ENCODE peak calls at places on chromosomes 12 and 14, in five cellular contexts. J is progenitor cell of endocrine pancreas, O is natural killer cell, S is fibroblast of villous mesenchyme, T is RWPE1. Q is an unnamed sample.

GRCh38 chr12:110301065-110301806 is 20.2 kb downstream of the ATP2A2 start:
- DNase-seq in J (no peak), O (no peak), S (no peak), T (no peak), Q (no peak)

GRCh38 chr12:122021193-122021821 is 377 bp upstream of the BCL7A start:
- DNase-seq in J (peak), O (no peak), S (no peak), T (no peak), Q (peak)

GRCh38 chr12:97941686-97942354 is 479.2 kb downstream of the RMST start:
- DNase-seq in J (no peak), O (no peak), S (no peak), T (no peak), Q (no peak)

GRCh38 chr14:20413785-20414117 is 450 bp upstream of the TEP1 start:
- DNase-seq in J (no peak), O (no peak), S (no peak), T (peak), Q (no peak)

GRCh38 chr12:6096527-6096926 is 27.9 kb downstream of the VWF start:
- DNase-seq in J (no peak), O (no peak), S (no peak), T (no peak), Q (no peak)

GRCh38 chr14:95808371-95808770 is 68.3 kb upstream of the TUNAR start:
- DNase-seq in J (no peak), O (no peak), S (no peak), T (no peak), Q (no peak)

GRCh38 chr14:54470701-54471100 is 18.1 kb downstream of the GMFB start:
- DNase-seq in J (no peak), O (no peak), S (no peak), T (no peak), Q (no peak)

GRCh38 chr12:6791931-6792520 is 2.7 kb downstream of the CD4 start:
- DNase-seq in J (no peak), O (no peak), S (no peak), T (no peak), Q (no peak)

GRCh38 chr12:94244165-94245133 is 96.1 kb downstream of the PLXNC1 start:
- DNase-seq in J (no peak), O (peak), S (no peak), T (no peak), Q (no peak)

GRCh38 chr14:67815573-67816235 is 686 bp downstream of the ZFYVE26 start:
- DNase-seq in J (no peak), O (no peak), S (peak), T (no peak), Q (no peak)

GRCh38 chr12:1527789-1528188 is 66.6 kb downstream of the FBXL14 start:
- DNase-seq in J (no peak), O (no peak), S (peak), T (no peak), Q (no peak)

GRCh38 chr12:77062846-77063461 is 2.4 kb downstream of the E2F7 start:
- DNase-seq in J (no peak), O (no peak), S (peak), T (no peak), Q (no peak)

GRCh38 chr14:75132374-75133086 is 5.7 kb upstream of the NEK9 start:
- DNase-seq in J (peak), O (no peak), S (peak), T (peak), Q (no peak)

GRCh38 chr12:49580572-49581535 is 12.9 kb upstream of the MCRS1 start:
- DNase-seq in J (peak), O (peak), S (peak), T (peak), Q (peak)

GRCh38 chr14:39230416-39230815 is 3.3 kb upstream of the MIA2 start:
- DNase-seq in J (no peak), O (no peak), S (no peak), T (no peak), Q (no peak)
- TF ChIP-seq CTCF in J (no peak), O (no peak), S (no peak), T (no peak), Q (no peak)

DNA sequence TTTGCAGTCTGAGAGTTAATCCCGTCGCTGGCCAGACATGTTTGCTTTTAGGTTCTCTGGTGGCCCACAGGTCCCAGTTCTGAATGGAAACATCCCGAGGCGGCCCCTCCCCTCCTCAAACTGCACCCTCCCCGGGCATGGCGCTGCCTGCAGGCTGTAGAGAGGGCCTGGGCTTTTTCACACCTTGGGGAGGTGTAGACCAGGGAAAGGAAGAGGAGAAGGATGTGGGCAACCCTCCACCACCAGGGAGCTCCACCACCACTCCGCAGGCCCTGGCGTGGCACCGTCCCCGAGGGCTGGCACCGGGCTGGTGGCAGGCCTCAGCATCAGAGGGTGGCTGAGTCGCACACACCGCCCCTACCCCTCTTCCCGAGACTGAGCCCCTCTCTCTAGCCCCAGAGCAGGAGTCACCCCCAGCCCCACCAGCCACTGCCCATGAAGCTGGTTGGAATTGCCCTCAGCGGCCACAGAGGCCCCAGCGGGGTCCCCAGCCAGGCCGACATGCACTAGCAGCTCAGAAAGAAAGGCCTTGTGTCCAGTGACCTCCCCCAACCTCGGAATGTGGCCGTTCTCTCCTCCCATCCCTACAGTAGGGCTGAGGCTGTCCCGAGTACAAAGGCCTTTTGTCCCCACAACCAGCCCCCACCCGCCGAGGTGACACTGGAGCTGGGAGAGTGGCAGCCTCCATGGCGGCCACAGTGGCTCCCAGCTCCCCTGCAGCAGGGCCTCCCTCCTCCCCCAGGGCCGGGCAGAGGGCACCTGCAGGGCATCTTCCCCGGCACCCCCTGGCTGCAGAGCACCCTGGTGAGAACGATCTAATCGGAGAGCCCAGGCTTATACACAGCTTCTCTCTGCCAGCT is 23.5 kb upstream of the INF2 start:
- DNase-seq in J (peak), O (no peak), S (no peak), T (no peak), Q (no peak)
- TF ChIP-seq CTCF in J (peak), O (no peak), S (peak), T (no peak), Q (no peak)

DNA sequence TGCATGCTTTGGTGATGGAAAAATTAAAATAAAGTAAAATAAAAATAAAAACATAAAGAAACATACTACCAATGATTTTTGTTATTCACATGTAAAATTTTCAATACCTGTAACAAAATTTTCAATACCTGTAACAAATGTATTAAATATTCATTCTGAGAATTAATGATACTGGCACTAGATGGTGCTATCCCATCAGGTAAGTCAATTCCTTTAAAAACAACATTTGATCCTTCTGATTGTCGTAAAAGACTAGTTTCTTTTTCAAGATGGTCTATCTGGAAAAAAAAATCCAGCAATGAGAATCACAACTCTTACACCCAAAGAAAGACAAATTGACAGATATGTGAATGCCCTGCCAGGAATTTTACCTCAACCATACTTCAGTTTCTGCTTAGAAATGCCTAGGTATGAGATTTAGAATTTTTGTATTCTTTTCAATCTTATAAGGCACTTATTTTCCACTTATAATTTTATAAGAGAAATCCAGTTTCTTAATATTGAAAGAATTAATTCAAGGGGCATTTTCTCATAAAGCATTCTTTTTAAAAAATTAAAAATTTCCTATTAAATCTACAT is 30.7 kb downstream of the CEP290 start:
- DNase-seq in J (no peak), O (no peak), S (peak), T (peak), Q (no peak)
- TF ChIP-seq CTCF in J (peak), O (no peak), S (peak), T (peak), Q (no peak)

DNA sequence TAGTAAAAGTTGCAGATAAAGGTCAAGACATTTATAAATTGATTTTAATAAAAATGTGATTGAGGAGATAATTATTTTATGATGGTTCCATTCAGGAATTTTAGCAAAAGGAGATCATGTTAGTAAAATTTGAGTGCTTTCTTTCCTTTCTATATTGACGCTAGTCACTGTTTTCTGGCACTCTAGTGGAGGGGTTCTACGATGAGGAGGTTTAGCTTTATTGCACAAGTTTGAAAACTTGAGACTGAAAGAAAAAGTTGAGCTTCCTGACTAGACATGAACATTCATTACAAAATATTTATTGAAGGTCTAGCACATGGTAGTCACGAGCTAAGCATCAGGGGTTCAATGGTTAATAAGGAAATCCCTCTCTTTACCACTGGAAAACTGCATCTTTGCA is 336.1 kb downstream of the SNAPC1 start:
- DNase-seq in J (no peak), O (no peak), S (no peak), T (no peak), Q (no peak)
- TF ChIP-seq CTCF in J (no peak), O (no peak), S (no peak), T (no peak), Q (no peak)

Q was measured in glutamatergic neuron.